ENCODE peak calls at places on chromosomes 2 and 18, in four cellular contexts. S, Q, F and O are unnamed samples.

GRCh38 chr2:84939426-84940087 is 31.4 kb upstream of the KCMF1 start:
- DNase-seq in S (no peak), Q (no peak), F (no peak), O (no peak)

GRCh38 chr18:1846640-1847039 is 724.7 kb downstream of the METTL4 start:
- DNase-seq in F (peak), S (no peak), Q (no peak), O (no peak)

GRCh38 chr2:201969938-201970785 is 63.5 kb upstream of the FZD7 start:
- DNase-seq in Q (peak), F (peak), S (no peak), O (peak)

GRCh38 chr2:20622731-20623130 is 28.2 kb downstream of the HS1BP3 start:
- DNase-seq in Q (peak), S (no peak), F (no peak), O (peak)

GRCh38 chr2:37287966-37288365 is 36.7 kb downstream of the PRKD3 start:
- DNase-seq in Q (no peak), F (no peak), S (no peak), O (no peak)

GRCh38 chr2:216372761-216373291 is 543 bp upstream of the MARCHF4 start:
- DNase-seq in S (peak), F (peak), Q (no peak), O (no peak)

GRCh38 chr2:68796306-68796905 is 61.8 kb downstream of the ARHGAP25 start:
- DNase-seq in Q (no peak), F (no peak), S (no peak), O (no peak)

GRCh38 chr2:134290363-134290762 is 36.5 kb downstream of the MGAT5 start:
- DNase-seq in S (no peak), F (no peak), Q (no peak), O (no peak)

GRCh38 chr2:113831156-113831555 is 58.7 kb upstream of the ACTR3 start:
- DNase-seq in Q (no peak), F (peak), S (peak), O (no peak)

GRCh38 chr2:62370304-62371250 is 135.4 kb downstream of the TMEM17 start:
- DNase-seq in F (no peak), S (no peak), Q (no peak), O (no peak)

GRCh38 chr2:172434821-172435607 is 7.6 kb downstream of the ITGA6 start:
- DNase-seq in F (no peak), S (no peak), Q (no peak), O (no peak)

GRCh38 chr2:187302619-187303018 is 145.4 kb downstream of the CALCRL start:
- DNase-seq in S (peak), F (peak), Q (no peak), O (no peak)

GRCh38 chr18:8413751-8414150 is 195.5 kb upstream of the RAB12 start:
- DNase-seq in S (no peak), F (no peak), Q (no peak), O (no peak)

GRCh38 chr2:223101340-223102039 is 49.5 kb downstream of the KCNE4 start:
- DNase-seq in F (no peak), Q (no peak), S (peak), O (no peak)

GRCh38 chr2:176729706-176730569 is 460.7 kb downstream of the MTX2 start:
- DNase-seq in F (peak), S (peak), Q (no peak), O (no peak)

GRCh38 chr2:98088261-98088660 is 1.3 kb downstream of the VWA3B start:
- DNase-seq in F (no peak), S (no peak), Q (no peak), O (no peak)

GRCh38 chr2:182360012-182360662 is 66.7 kb downstream of the PDE1A start:
- DNase-seq in F (peak), Q (no peak), S (no peak), O (no peak)

DNA sequence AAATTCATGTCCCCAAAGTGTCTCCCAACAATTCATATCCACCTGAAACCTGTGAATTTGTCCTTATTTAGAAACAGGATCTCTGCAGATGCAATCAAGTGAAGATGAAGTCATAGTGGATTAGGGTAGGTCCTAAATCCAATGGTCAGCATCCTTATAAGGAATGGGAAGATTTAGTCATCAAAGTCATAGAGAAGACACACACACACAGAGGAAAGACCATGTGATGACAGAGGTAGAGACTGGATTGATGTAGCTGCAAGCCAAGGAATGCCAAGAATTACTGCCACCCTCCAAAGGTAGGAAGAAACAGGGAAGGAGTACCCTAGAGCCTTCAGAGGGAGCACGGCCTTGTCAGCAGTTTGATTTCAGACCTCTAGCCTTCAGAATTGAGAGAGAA is 17.7 kb downstream of the ADD2 start:
- DNase-seq in F (no peak), Q (no peak), S (no peak), O (no peak)
- TF ChIP-seq CTCF in F (no peak), Q (no peak), S (no peak), O (no peak)

GRCh38 chr2:328761-329160 is 40.9 kb upstream of the ALKAL2 start:
- DNase-seq in Q (no peak), F (no peak), S (no peak), O (peak)

GRCh38 chr2:336360-336759 is 48.5 kb upstream of the ALKAL2 start:
- DNase-seq in Q (no peak), F (no peak), S (no peak), O (no peak)

GRCh38 chr2:332592-332991 is 44.7 kb upstream of the ALKAL2 start:
- DNase-seq in F (no peak), S (no peak), Q (no peak), O (no peak)
- TF ChIP-seq CTCF in F (no peak), S (peak), Q (no peak), O (peak)

GRCh38 chr2:30073523-30073922 is 73.3 kb upstream of the YPEL5 start:
- DNase-seq in F (no peak), Q (no peak), S (no peak), O (no peak)

GRCh38 chr2:30074023-30074422 is 72.8 kb upstream of the YPEL5 start:
- DNase-seq in Q (no peak), F (no peak), S (no peak), O (no peak)

DNA sequence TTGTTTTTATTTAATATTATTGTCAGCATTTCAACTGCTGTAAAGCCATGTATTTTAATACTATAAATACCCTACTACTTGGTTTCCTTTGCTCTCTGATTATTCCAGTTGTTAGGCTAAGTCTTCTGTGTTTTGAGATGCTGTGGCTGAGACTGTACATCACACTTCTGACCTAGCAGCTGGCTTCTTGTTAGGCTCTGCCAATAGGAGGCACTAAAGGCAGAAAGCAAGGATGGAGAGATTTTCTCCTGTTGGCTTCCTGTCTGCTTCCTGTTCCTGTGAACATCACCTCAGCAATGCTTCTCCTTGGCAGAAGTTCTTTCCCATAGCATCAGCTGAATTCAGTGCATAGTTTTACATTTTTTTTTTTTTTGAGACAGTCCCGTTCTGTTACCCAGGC is 68.3 kb upstream of the YPEL5 start:
- DNase-seq in F (no peak), S (peak), Q (no peak), O (no peak)
- TF ChIP-seq CTCF in F (no peak), S (peak), Q (no peak), O (no peak)

GRCh38 chr18:12032786-12033642 is 51.7 kb downstream of the IMPA2 start:
- DNase-seq in Q (no peak), F (peak), S (peak), O (no peak)
- TF ChIP-seq CTCF in Q (no peak), F (no peak), S (no peak), O (no peak)

GRCh38 chr2:74670263-74670662 is 16.2 kb downstream of the SEMA4F start:
- DNase-seq in Q (no peak), F (no peak), S (no peak), O (no peak)

GRCh38 chr2:74679615-74680014 is 25.6 kb downstream of the SEMA4F start:
- DNase-seq in S (no peak), F (no peak), Q (no peak), O (no peak)

GRCh38 chr2:74673821-74674528 is 19.9 kb downstream of the SEMA4F start:
- DNase-seq in S (no peak), F (no peak), Q (no peak), O (no peak)

GRCh38 chr2:74671479-74671878 is 17.4 kb downstream of the SEMA4F start:
- DNase-seq in F (peak), Q (no peak), S (peak), O (no peak)

GRCh38 chr2:74675090-74675489 is 21.0 kb downstream of the SEMA4F start:
- DNase-seq in F (no peak), Q (no peak), S (no peak), O (no peak)
- TF ChIP-seq CTCF in F (no peak), Q (no peak), S (peak), O (peak)